ENCODE peak calls at places on chromosomes 12 and 14, in four cellular contexts. U, M, Z and G are unnamed samples.

GRCh38 chr12:64779349-64779974 is 20.3 kb upstream of the GNS start:
- DNase-seq in U (no peak), M (no peak), Z (no peak), G (no peak)

GRCh38 chr12:119727600-119728436 is 59.9 kb downstream of the PRKAB1 start:
- DNase-seq in U (no peak), M (no peak), Z (no peak), G (no peak)

GRCh38 chr14:104448321-104448720 is 131.2 kb upstream of the C14orf180 start:
- DNase-seq in U (no peak), M (no peak), Z (no peak), G (no peak)

GRCh38 chr12:21296751-21297406 is 37.8 kb downstream of the SLCO1A2 start:
- DNase-seq in U (no peak), M (no peak), Z (peak), G (no peak)

GRCh38 chr12:81797100-81797499 is 38.0 kb upstream of the PPFIA2 start:
- DNase-seq in U (no peak), M (no peak), Z (peak), G (no peak)

GRCh38 chr14:40623641-40624040 is 983.0 kb upstream of the LRFN5 start:
- DNase-seq in U (no peak), M (no peak), Z (no peak), G (no peak)

GRCh38 chr12:82874935-82875334 is 188.2 kb downstream of the TMTC2 start:
- DNase-seq in U (no peak), M (no peak), Z (no peak), G (no peak)

GRCh38 chr14:58104808-58105207 is 47.2 kb downstream of the ARMH4 start:
- DNase-seq in U (peak), M (no peak), Z (no peak), G (no peak)

GRCh38 chr14:93946506-93947170 is 19.5 kb downstream of the FAM181A start:
- DNase-seq in U (no peak), M (no peak), Z (no peak), G (no peak)

GRCh38 chr12:85390281-85390680 is 110.3 kb downstream of the ALX1 start:
- DNase-seq in U (no peak), M (no peak), Z (no peak), G (no peak)

GRCh38 chr12:91685917-91686316 is 459.7 kb downstream of the BTG1 start:
- DNase-seq in U (no peak), M (no peak), Z (no peak), G (no peak)

GRCh38 chr14:90756755-90757345 is 59.4 kb downstream of the TTC7B start:
- DNase-seq in U (no peak), M (no peak), Z (no peak), G (no peak)

GRCh38 chr12:108140501-108140900 is 11.4 kb downstream of the WSCD2 start:
- DNase-seq in U (no peak), M (no peak), Z (no peak), G (no peak)

GRCh38 chr12:73678335-73678734 is 859.3 kb upstream of the ATXN7L3B start:
- DNase-seq in U (no peak), M (no peak), Z (no peak), G (no peak)

GRCh38 chr12:21529456-21529855 is 3.4 kb downstream of the SPX start:
- DNase-seq in U (no peak), M (no peak), Z (no peak), G (no peak)

GRCh38 chr12:10716704-10717315 is 6.3 kb downstream of the YBX3 start:
- DNase-seq in U (peak), M (peak), Z (peak), G (no peak)

GRCh38 chr12:60930146-60930545 is 1330.1 kb upstream of the USP15 start:
- DNase-seq in U (no peak), M (no peak), Z (no peak), G (no peak)

GRCh38 chr12:119154435-119154818 is 24.3 kb upstream of the HSPB8 start:
- DNase-seq in U (no peak), M (no peak), Z (peak), G (no peak)

GRCh38 chr14:81453166-81453766 is 53.1 kb upstream of the STON2 start:
- DNase-seq in U (peak), M (no peak), Z (peak), G (no peak)

GRCh38 chr14:101120636-101121398 is 217.3 kb upstream of the RTL1 start:
- DNase-seq in U (no peak), M (peak), Z (no peak), G (peak)

GRCh38 chr14:89240414-89240813 is 176.6 kb downstream of the FOXN3 start:
- DNase-seq in U (no peak), M (no peak), Z (no peak), G (no peak)

GRCh38 chr12:6383572-6384498 is at the start of gene LTBR:
- DNase-seq in U (peak), M (peak), Z (peak), G (no peak)

GRCh38 chr12:108525681-108526080 is 10.6 kb downstream of the FICD start:
- DNase-seq in U (no peak), M (no peak), Z (no peak), G (no peak)

GRCh38 chr12:123767613-123768012 is 5.5 kb downstream of the DNAH10 start:
- DNase-seq in U (no peak), M (no peak), Z (no peak), G (peak)

GRCh38 chr14:64841121-64841611 is 38.5 kb downstream of the SPTB start:
- DNase-seq in U (peak), M (no peak), Z (peak), G (no peak)

GRCh38 chr12:119013023-119013422 is 31.7 kb downstream of the SRRM4 start:
- DNase-seq in U (no peak), M (no peak), Z (no peak), G (no peak)

GRCh38 chr12:108972226-108972757 is 48.6 kb downstream of the SVOP start:
- DNase-seq in U (no peak), M (no peak), Z (no peak), G (no peak)

GRCh38 chr14:54796961-54797360 is 105.7 kb downstream of the GCH1 start:
- DNase-seq in U (peak), M (no peak), Z (no peak), G (no peak)